ENCODE peak calls at places on chromosome 1, in nine cellular contexts. S is heart right ventricle; W is adrenal gland; C is H1; F is cardiac muscle cell; I is CD8-positive, alpha-beta memory T cell; V is fibroblast of lung; U is tibial nerve; Y is heart left ventricle. H is an unnamed sample.
A peak's percentile ranks its signal among the peaks of the same experiment; 100 is the strongest.

GRCh38 chr1:208036177-208036808 is 125.4 kb upstream of the CD34 start:
- DNase-seq in F (peak; percentile 44), V (peak; percentile 34), I (no peak), C (no peak), W (no peak), U (no peak), Y (no peak), S (no peak), H (peak; percentile 22)

GRCh38 chr1:31366796-31367195 is 6.1 kb downstream of the FABP3 start:
- DNase-seq in F (no peak), W (no peak), V (no peak), U (no peak), C (no peak), Y (no peak), S (no peak), I (no peak), H (no peak)

GRCh38 chr1:245600658-245601057 is 445.9 kb downstream of the KIF26B start:
- DNase-seq in U (no peak), I (no peak), C (no peak), S (no peak), V (no peak), F (no peak), W (no peak), Y (no peak), H (no peak)

GRCh38 chr1:151579436-151580225 is 32.2 kb upstream of the SNX27 start:
- DNase-seq in S (no peak), Y (no peak), F (peak; percentile 23), W (no peak), V (peak; percentile 43), I (no peak), C (no peak), U (no peak), H (no peak)

GRCh38 chr1:227780101-227781044 is 35.1 kb upstream of the PRSS38 start:
- DNase-seq in F (no peak), W (peak; percentile 44), U (peak; percentile 4), V (no peak), Y (no peak), I (no peak), S (no peak), C (no peak), H (no peak)

GRCh38 chr1:52904590-52905375 is 16.8 kb downstream of the ECHDC2 start:
- DNase-seq in C (peak; percentile 38), W (no peak), V (peak; percentile 24), U (no peak), Y (peak; percentile 25), S (no peak), F (peak; percentile 33), I (no peak), H (no peak)

GRCh38 chr1:67635055-67635809 is 49.8 kb upstream of the GADD45A start:
- DNase-seq in W (no peak), S (no peak), C (no peak), I (no peak), U (no peak), F (no peak), V (no peak), Y (no peak), H (no peak)

GRCh38 chr1:64471218-64471719 is 1.3 kb downstream of the CACHD1 start:
- DNase-seq in V (peak; percentile 28), U (no peak), W (peak; percentile 70), C (no peak), F (peak; percentile 21), S (peak; percentile 43), I (no peak), Y (peak; percentile 40), H (no peak)

GRCh38 chr1:228304225-228304624 is 96.4 kb downstream of the OBSCN start:
- DNase-seq in Y (no peak), V (no peak), F (no peak), I (no peak), C (no peak), W (no peak), U (no peak), S (no peak), H (no peak)

GRCh38 chr1:235397733-235398132 is 30.5 kb downstream of the TBCE start:
- DNase-seq in F (peak; percentile 90), Y (no peak), W (no peak), V (peak; percentile 52), U (no peak), S (no peak), C (no peak), I (no peak), H (no peak)

GRCh38 chr1:203628185-203628996 is 1.8 kb downstream of the ATP2B4 start:
- DNase-seq in I (no peak), S (peak; percentile 29), V (peak; percentile 63), Y (no peak), W (peak; percentile 69), U (no peak), F (peak; percentile 70), C (peak; percentile 78), H (no peak)

GRCh38 chr1:229023651-229024295 is 247.1 kb upstream of the RAB4A start:
- DNase-seq in C (no peak), U (no peak), S (no peak), V (no peak), W (peak; percentile 69), Y (no peak), I (no peak), F (no peak), H (no peak)

GRCh38 chr1:172208635-172209034 is 211.8 kb upstream of the C1orf105 start:
- DNase-seq in I (no peak), S (no peak), W (no peak), V (no peak), Y (no peak), F (no peak), U (no peak), C (no peak), H (no peak)

GRCh38 chr1:6357243-6357929 is 36.2 kb downstream of the ACOT7 start:
- DNase-seq in U (no peak), C (no peak), F (no peak), Y (no peak), S (no peak), W (no peak), I (no peak), V (no peak), H (peak; percentile 57)
- H3K4me1 ChIP-seq in U (peaks cover 18% of the 10 kb centered on the region), C (peaks cover 15% of the 10 kb centered on the region), F (peaks cover 16% of the 10 kb centered on the region), Y (peaks cover 43% of the 10 kb centered on the region), S (peaks cover 53% of the 10 kb centered on the region), W (peaks cover 49% of the 10 kb centered on the region), I (peaks cover 28% of the 10 kb centered on the region), V (peaks cover 29% of the 10 kb centered on the region), H (peaks cover 7% of the 10 kb centered on the region)

GRCh38 chr1:39688706-39689105 is 2.5 kb downstream of the HPCAL4 start:
- DNase-seq in U (no peak), I (no peak), W (no peak), F (no peak), Y (no peak), V (no peak), S (no peak), C (no peak), H (no peak)

GRCh38 chr1:39689214-39689613 is 2.0 kb downstream of the HPCAL4 start:
- DNase-seq in F (no peak), Y (no peak), I (no peak), V (no peak), U (no peak), C (no peak), S (no peak), W (no peak), H (no peak)

GRCh38 chr1:39689635-39690034 is 1.6 kb downstream of the HPCAL4 start:
- DNase-seq in W (no peak), C (no peak), F (no peak), U (no peak), I (no peak), Y (no peak), S (no peak), V (no peak), H (no peak)

GRCh38 chr1:39685071-39685470 is 6.2 kb downstream of the HPCAL4 start:
- DNase-seq in C (no peak), V (no peak), U (no peak), I (no peak), S (no peak), W (no peak), F (no peak), Y (no peak), H (no peak)

DNA sequence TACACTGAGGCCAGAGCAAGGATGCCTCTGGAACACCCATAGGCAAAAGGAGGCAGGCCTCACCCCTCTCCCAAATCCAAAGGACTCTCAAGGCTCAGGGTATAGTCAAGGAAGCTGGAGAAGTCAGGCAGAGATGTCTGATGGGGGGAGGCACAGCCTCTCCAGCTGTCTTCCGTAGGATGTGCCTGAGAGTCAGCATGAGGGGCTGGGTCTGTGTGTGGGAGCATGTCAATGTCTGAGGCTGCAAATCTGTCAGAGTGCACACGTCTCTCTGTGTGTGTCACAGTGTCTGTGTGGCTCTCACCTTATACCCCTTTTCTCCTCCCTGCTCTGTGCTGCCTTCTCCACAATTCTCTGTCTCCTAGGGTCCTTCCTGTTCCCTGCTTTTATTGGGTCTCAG is 4.0 kb downstream of the HPCAL4 start:
- DNase-seq in W (no peak), S (no peak), Y (no peak), I (no peak), V (no peak), F (no peak), C (no peak), U (no peak), H (no peak)
- H3K27me3 ChIP-seq in W (peaks cover 43% of the 10 kb centered on the region), S (peaks cover 70% of the 10 kb centered on the region), Y (peaks cover 14% of the 10 kb centered on the region), I (peaks cover 14% of the 10 kb centered on the region), V (peaks cover 55% of the 10 kb centered on the region), F (peaks cover 95% of the 10 kb centered on the region), C (peaks cover 92% of the 10 kb centered on the region), U (peaks cover 94% of the 10 kb centered on the region), H (peaks cover 84% of the 10 kb centered on the region)

GRCh38 chr1:112169517-112169916 is 180.0 kb upstream of the KCND3 start:
- DNase-seq in W (no peak), F (no peak), Y (no peak), S (no peak), U (no peak), C (no peak), V (no peak), I (no peak), H (no peak)

DNA sequence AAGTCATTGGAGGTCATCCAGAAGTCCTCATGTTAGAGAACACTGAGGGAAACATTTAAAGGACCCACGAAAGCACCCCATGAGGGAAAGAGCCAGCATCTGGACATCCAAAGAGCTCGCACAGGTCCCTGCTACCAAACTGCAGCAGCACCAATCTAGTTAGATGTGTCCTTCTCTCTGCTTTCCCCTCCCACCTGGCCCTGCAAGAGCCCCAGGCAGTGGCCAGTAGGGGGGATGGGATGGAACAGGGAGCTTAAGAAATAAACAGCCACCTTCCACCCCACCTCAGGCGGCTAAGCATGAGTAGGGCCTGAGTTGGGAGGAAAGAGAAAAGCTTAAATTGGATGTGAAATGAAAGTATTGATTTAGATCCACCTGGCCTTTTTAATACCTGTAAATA is 175.9 kb upstream of the KCND3 start:
- DNase-seq in S (no peak), U (no peak), V (no peak), I (no peak), Y (no peak), C (no peak), W (no peak), F (no peak), H (no peak)
- H3K4me1 ChIP-seq in S (no peaks in the 10 kb centered on the region), U (no peaks in the 10 kb centered on the region), V (no peaks in the 10 kb centered on the region), I (no peaks in the 10 kb centered on the region), Y (no peaks in the 10 kb centered on the region), C (no peaks in the 10 kb centered on the region), W (no peaks in the 10 kb centered on the region), F (no peaks in the 10 kb centered on the region), H (peaks cover 2% of the 10 kb centered on the region)

GRCh38 chr1:4599951-4600481 is 54.4 kb upstream of the AJAP1 start:
- DNase-seq in W (peak; percentile 10), Y (no peak), F (no peak), C (no peak), V (no peak), U (no peak), I (no peak), S (no peak), H (no peak)
- H3K27me3 ChIP-seq in W (no peaks in the 10 kb centered on the region), Y (no peaks in the 10 kb centered on the region), F (no peaks in the 10 kb centered on the region), C (no peaks in the 10 kb centered on the region), V (no peaks in the 10 kb centered on the region), U (no peaks in the 10 kb centered on the region), I (no peaks in the 10 kb centered on the region), S (peaks cover 29% of the 10 kb centered on the region), H (no peaks in the 10 kb centered on the region)

H was measured in iPS DF 6.9.